ENCODE peak calls at places on chromosomes 1 and 21, in eight cellular contexts. M is SK-N-SH, Y is SJSA1, I is heart right ventricle, L is prostate gland, Z is stomach, N is left ventricle myocardium inferior, D is hepatocyte. R is an unnamed sample. For H3K4me1, the result is how much of the 10 kb centered on the place peaks cover.

GRCh38 chr1:10530756-10531155 is 56.0 kb downstream of the PEX14 start:
- DNase-seq in I (no peak), D (no peak), Y (peak), M (no peak), N (no peak), L (no peak), Z (no peak), R (no peak)

GRCh38 chr1:169511339-169512028 is 25.7 kb upstream of the SLC19A2 start:
- DNase-seq in N (no peak), D (no peak), L (no peak), M (no peak), Y (no peak), I (no peak), Z (no peak), R (no peak)

GRCh38 chr1:162703708-162704107 is 71.4 kb downstream of the DDR2 start:
- DNase-seq in I (peak), L (no peak), Z (no peak), Y (no peak), M (no peak), D (no peak), N (peak), R (no peak)

GRCh38 chr1:232162001-232162400 is 467.9 kb downstream of the SIPA1L2 start:
- DNase-seq in I (no peak), Y (no peak), D (no peak), M (no peak), L (no peak), Z (no peak), N (no peak), R (no peak)

GRCh38 chr1:48109390-48110009 is 112.3 kb upstream of the TRABD2B start:
- DNase-seq in M (peak), Z (no peak), D (peak), Y (no peak), I (no peak), L (peak), N (no peak), R (no peak)

GRCh38 chr1:23200885-23201284 is 16.4 kb downstream of the HTR1D start:
- DNase-seq in N (no peak), Z (no peak), L (no peak), D (no peak), I (no peak), M (no peak), Y (no peak), R (no peak)

GRCh38 chr1:230994860-230995259 is 16.0 kb downstream of the ARV1 start:
- DNase-seq in N (no peak), M (no peak), Y (no peak), L (no peak), D (no peak), Z (no peak), I (no peak), R (no peak)

GRCh38 chr1:228986093-228986904 is 251.0 kb downstream of the RHOU start:
- DNase-seq in Z (peak), Y (no peak), D (peak), M (no peak), L (peak), I (peak), N (peak), R (peak)

GRCh38 chr1:174114788-174115448 is 44.4 kb upstream of the RABGAP1L start:
- DNase-seq in M (peak), N (no peak), D (peak), I (no peak), Y (no peak), Z (no peak), L (no peak), R (no peak)

GRCh38 chr1:155856257-155856974 is 598 bp downstream of the GON4L start:
- DNase-seq in D (no peak), M (no peak), L (no peak), Z (no peak), N (no peak), Y (no peak), I (no peak), R (no peak)

GRCh38 chr1:89295187-89295586 is 22.5 kb upstream of the GBP5 start:
- DNase-seq in Z (no peak), Y (no peak), I (no peak), L (no peak), N (no peak), M (no peak), D (no peak), R (no peak)

GRCh38 chr1:179175011-179175934 is 54.2 kb downstream of the ABL2 start:
- DNase-seq in I (no peak), Z (no peak), Y (no peak), N (no peak), L (peak), D (no peak), M (no peak), R (no peak)

GRCh38 chr1:36524359-36525062 is 41.8 kb upstream of the CSF3R start:
- DNase-seq in Z (peak), L (no peak), I (no peak), Y (peak), D (no peak), N (no peak), M (peak), R (no peak)

GRCh38 chr1:230191079-230191478 is 124.0 kb downstream of the GALNT2 start:
- DNase-seq in M (no peak), L (peak), I (no peak), Z (peak), N (peak), Y (no peak), D (peak), R (peak)

GRCh38 chr1:228154685-228155571 is 5.2 kb downstream of the GJC2 start:
- DNase-seq in L (no peak), I (no peak), D (no peak), Z (no peak), M (no peak), N (peak), Y (no peak), R (no peak)

GRCh38 chr1:225427249-225428065 is at the start of gene LBR:
- DNase-seq in M (peak), D (peak), N (peak), Z (peak), Y (no peak), I (peak), L (no peak), R (no peak)

GRCh38 chr1:44407430-44408180 is 2.5 kb downstream of the RNF220 start:
- DNase-seq in Z (no peak), M (peak), N (no peak), D (peak), I (no peak), L (no peak), Y (no peak), R (no peak)

GRCh38 chr1:47618222-47618720 is 180.4 kb downstream of the FOXD2 start:
- DNase-seq in Y (peak), Z (no peak), I (no peak), N (no peak), L (no peak), M (peak), D (no peak), R (peak)

GRCh38 chr21:30408782-30409494 is 13.1 kb downstream of the KRTAP13-1 start:
- DNase-seq in D (peak), N (no peak), I (peak), L (peak), Y (peak), Z (peak), M (peak), R (peak)

GRCh38 chr1:28416509-28417194 is 47.1 kb downstream of the PHACTR4 start:
- DNase-seq in M (peak), Z (no peak), N (no peak), I (no peak), L (no peak), D (no peak), Y (no peak), R (no peak)

GRCh38 chr21:28791595-28792282 is 200.9 kb downstream of the LTN1 start:
- DNase-seq in M (no peak), I (no peak), L (no peak), N (no peak), Z (no peak), Y (no peak), D (no peak), R (no peak)

GRCh38 chr1:242824435-242824834 is 299.9 kb upstream of the PLD5 start:
- DNase-seq in M (no peak), Y (peak), D (peak), L (no peak), I (no peak), N (no peak), Z (no peak), R (no peak)

GRCh38 chr1:230381564-230381963 is 44.6 kb downstream of the PGBD5 start:
- DNase-seq in D (no peak), N (no peak), Z (no peak), Y (no peak), I (no peak), M (peak), L (no peak), R (no peak)

DNA sequence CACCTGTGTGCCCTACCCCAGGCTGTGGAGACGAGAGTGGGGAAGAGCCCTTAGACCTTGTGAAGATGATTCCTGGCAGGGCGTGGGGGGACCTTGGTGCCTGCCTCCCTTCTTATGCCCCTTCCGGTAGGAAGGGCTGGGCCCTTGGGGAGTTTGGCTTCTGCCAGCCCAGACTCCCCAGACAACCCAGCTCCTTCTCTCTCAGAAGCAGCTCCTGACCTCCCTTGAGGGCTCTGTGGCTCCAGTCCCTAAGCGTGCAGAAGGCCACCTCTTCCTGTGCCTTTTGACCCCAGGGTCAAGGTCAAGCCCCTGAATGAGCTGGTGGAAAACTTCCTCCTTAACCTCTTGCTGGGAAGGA is 958 bp downstream of the RPS6KA1 start:
- DNase-seq in D (no peak), L (no peak), I (no peak), Y (no peak), M (no peak), Z (no peak), N (no peak), R (no peak)
- H3K4me1 ChIP-seq in D (under half), L (under half), I (under half), Y (under half), M (under half), Z (under half), N (under half), R (under half)

GRCh38 chr1:25701030-25701785 is 84.6 kb downstream of the MAN1C1 start:
- DNase-seq in L (no peak), Y (no peak), Z (no peak), D (no peak), M (no peak), I (no peak), N (no peak), R (no peak)

GRCh38 chr1:25698252-25698651 is 81.7 kb downstream of the MAN1C1 start:
- DNase-seq in L (no peak), I (no peak), M (no peak), Z (no peak), Y (no peak), N (no peak), D (peak), R (no peak)

GRCh38 chr1:25700626-25701025 is 84.0 kb downstream of the MAN1C1 start:
- DNase-seq in M (peak), Y (no peak), Z (no peak), I (peak), D (no peak), N (no peak), L (no peak), R (no peak)

GRCh38 chr1:25700124-25700523 is 83.5 kb downstream of the MAN1C1 start:
- DNase-seq in D (peak), M (no peak), I (peak), N (peak), Z (no peak), L (no peak), Y (no peak), R (no peak)

DNA sequence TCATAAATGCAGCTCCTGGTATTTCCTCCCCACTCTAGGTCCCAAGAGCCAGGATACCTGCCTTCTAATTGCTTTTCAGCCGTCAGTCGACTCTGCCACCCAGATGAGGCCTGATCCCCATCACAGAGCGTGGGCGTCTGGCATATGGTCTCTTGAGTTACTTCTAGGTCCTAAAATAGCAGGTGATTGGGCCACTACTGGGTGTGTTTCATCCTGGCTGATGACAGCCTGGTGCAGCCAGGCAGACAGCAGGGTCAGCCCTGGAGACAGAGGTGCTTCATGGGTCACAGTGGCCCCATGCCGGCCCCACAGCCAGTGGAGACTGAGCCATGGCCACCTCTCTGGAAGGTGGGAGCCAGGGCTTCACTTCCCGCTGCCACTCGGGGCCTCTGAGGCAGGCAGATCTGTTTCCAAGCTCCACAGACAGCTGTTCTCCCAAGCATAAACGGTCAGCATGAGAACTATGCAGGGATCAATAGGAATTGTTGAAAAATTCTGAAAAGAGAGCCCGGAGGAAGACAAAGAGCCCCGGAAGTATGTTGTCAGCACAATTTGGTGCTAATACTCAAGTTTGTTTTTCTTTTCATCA is 83.0 kb downstream of the MAN1C1 start:
- DNase-seq in I (peak), Y (no peak), M (peak), Z (no peak), N (peak), D (no peak), L (no peak), R (no peak)
- H3K4me1 ChIP-seq in I (half or more), Y (under half), M (under half), Z (under half), N (half or more), D (under half), L (under half), R (under half)

GRCh38 chr1:21585037-21585436 is 75.8 kb downstream of the ALPL start:
- DNase-seq in L (no peak), Z (no peak), M (no peak), Y (peak), I (no peak), D (no peak), N (no peak), R (no peak)

GRCh38 chr1:21586222-21586621 is 77.0 kb downstream of the ALPL start:
- DNase-seq in Y (peak), N (no peak), D (no peak), Z (no peak), L (no peak), I (no peak), M (no peak), R (no peak)

GRCh38 chr1:21586926-21587601 is 77.8 kb downstream of the ALPL start:
- DNase-seq in N (peak), L (no peak), Z (peak), Y (peak), I (peak), D (peak), M (peak), R (peak)

GRCh38 chr1:21589618-21590017 is 79.5 kb downstream of the RAP1GAP start:
- DNase-seq in N (no peak), M (no peak), D (no peak), Z (no peak), I (no peak), L (no peak), Y (no peak), R (no peak)

GRCh38 chr1:21587602-21587953 is 78.4 kb downstream of the ALPL start:
- DNase-seq in I (no peak), N (no peak), Z (no peak), D (no peak), M (no peak), Y (no peak), L (no peak), R (no peak)
- H3K4me1 ChIP-seq in I (under half), N (under half), Z (under half), D (under half), M (under half), Y (half or more), L (under half), R (under half)

DNA sequence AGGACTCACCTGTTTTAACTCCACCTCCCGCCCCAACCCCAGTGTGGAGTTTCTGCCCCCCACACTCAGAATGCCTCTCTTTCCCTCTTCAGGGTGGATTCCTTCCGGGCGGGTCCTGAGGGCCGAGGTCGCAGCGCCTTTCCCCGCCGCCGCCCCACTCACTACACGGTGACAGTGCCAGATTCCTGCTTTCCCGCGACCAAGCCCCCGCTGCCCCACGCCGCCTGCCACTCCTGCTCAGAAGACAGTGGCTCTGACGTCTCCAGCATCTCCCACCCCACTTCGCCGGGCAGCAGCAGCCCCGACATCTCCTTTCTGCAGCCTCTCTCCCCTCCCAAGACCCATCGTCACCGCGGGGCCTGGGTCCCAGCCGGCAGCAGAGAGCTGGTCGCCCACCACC is 16.7 kb downstream of the INAVA start:
- DNase-seq in Z (no peak), M (no peak), D (no peak), Y (no peak), L (no peak), I (no peak), N (no peak), R (no peak)
- H3K4me1 ChIP-seq in Z (under half), M (under half), D (under half), Y (under half), L (under half), I (under half), N (under half), R (under half)

DNA sequence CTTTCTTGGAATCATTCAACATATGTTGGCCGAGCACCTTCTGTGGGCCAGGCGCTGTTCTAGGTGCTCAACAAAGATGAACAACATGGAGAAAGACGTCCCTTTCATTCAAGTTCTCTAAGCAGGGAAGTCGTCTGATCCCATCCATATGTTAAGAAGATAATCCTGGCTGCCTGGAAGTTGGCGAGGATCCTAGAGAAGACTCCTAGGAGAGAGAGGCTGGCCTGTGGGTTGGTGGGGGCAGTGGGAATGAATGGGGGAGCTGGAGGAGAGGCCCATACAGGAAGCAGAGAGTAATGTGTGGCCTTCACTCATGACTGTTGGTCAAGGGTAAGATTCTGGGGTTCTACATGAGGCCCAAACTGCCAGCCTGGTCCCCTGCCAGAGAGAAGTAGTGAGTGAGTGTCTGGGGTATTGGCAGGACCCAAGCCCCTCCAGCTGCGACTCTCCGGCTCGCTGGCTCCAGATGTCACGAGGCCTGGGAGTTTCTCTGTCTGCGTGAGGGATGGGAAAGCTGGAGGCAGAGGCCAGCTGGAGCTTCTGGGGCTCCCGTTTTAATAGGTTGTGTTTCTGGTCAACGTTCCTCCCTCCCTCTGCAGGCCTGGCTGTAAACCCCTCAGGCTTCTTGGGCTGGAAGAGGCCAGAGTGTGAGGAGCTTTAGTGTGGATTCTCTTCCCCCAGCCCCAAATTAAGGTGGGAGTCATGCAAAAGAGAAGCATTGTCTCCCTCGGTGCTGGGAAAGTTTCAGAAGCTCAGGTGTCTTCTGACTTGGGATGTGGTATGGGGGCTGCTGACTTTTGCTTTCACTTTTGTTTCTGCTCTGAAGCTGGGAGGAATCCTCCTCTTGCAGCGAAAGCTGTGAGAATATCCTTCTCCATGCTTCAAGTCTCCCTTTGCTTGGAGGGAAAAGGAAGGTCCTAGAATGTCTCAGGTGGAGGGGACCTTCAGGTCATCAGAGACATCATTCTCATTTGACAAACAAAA is 2.5 kb downstream of the TMEM51 start:
- DNase-seq in D (no peak), N (no peak), M (peak), Z (no peak), L (no peak), Y (no peak), I (no peak), R (no peak)
- H3K4me1 ChIP-seq in D (half or more), N (half or more), M (under half), Z (half or more), L (under half), Y (under half), I (half or more), R (under half)

GRCh38 chr1:204087181-204087892 is 14.4 kb downstream of the SOX13 start:
- DNase-seq in D (no peak), I (no peak), L (no peak), N (no peak), Y (no peak), Z (no peak), M (no peak), R (no peak)
- H3K4me1 ChIP-seq in D (under half), I (half or more), L (half or more), N (half or more), Y (under half), Z (half or more), M (under half), R (under half)

GRCh38 chr1:234990328-234990675 is 138.3 kb downstream of the TOMM20 start:
- DNase-seq in Z (no peak), Y (no peak), D (no peak), M (no peak), N (no peak), L (no peak), I (no peak), R (no peak)
- H3K4me1 ChIP-seq in Z (under half), Y (under half), D (under half), M (under half), N (under half), L (under half), I (under half), R (under half)

DNA sequence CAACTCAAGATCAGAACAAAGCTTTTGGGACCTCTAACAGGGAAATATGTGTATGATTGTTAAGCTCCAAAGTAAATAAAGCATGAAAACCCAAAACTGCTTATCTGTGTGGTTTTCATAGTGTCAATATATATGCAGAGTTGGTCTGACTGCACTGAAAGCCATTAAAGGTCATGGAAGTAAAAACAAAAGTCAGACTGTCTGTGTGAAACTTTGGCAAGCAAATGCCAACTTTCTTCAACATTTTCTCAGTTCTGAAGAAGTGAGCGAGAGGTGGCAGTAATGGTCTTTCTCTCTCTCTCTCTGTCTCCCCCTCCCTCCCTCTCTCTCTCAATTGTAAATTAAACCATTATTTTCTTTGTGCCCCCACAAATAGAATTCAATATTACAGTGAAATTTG is 100.1 kb upstream of the S1PR1 start:
- DNase-seq in Z (no peak), Y (no peak), M (no peak), N (no peak), D (no peak), L (no peak), I (no peak), R (no peak)
- H3K4me1 ChIP-seq in Z (under half), Y (under half), M (under half), N (under half), D (under half), L (under half), I (under half), R (under half)

R was measured in lung.